ENCODE peak calls at places on chromosomes 13 and 19, in nine cellular contexts. P is GM23338, A is neural progenitor cell, M is GM23248, J is HCT116, F is PC-3, N is SK-N-SH, U is MM.1S, C is hepatocyte. B is an unnamed sample.

GRCh38 chr19:1315470-1316166 is 29.9 kb downstream of the EFNA2 start:
- DNase-seq in F (peak; percentile 50), P (peak; percentile 78), A (peak; percentile 77), J (peak; percentile 18), M (peak; percentile 75), N (peak; percentile 95), C (peak; percentile 76), U (peak; percentile 34), B (no peak)

GRCh38 chr19:6639439-6639838 is 30.5 kb downstream of the TNFSF14 start:
- DNase-seq in F (peak; percentile 63), C (no peak), P (no peak), M (peak; percentile 50), J (no peak), A (no peak), U (no peak), N (no peak), B (no peak)

GRCh38 chr13:45092668-45093067 is 27.6 kb upstream of the GTF2F2 start:
- DNase-seq in P (no peak), J (no peak), M (peak; percentile 54), F (peak; percentile 60), U (no peak), A (no peak), N (no peak), C (no peak), B (no peak)

GRCh38 chr13:27321619-27322385 is 51.2 kb downstream of the RASL11A start:
- DNase-seq in M (no peak), U (no peak), F (no peak), C (no peak), N (no peak), P (peak; percentile 30), A (no peak), J (no peak), B (no peak)

GRCh38 chr19:31543456-31543855 is 194.2 kb upstream of the TSHZ3 start:
- DNase-seq in A (no peak), N (no peak), P (no peak), M (no peak), J (no peak), U (no peak), C (no peak), F (no peak), B (no peak)

GRCh38 chr19:51096473-51097165 is 11.6 kb downstream of the CTU1 start:
- DNase-seq in C (no peak), M (peak; percentile 20), F (peak; percentile 47), J (peak; percentile 21), N (no peak), P (peak; percentile 57), A (peak; percentile 15), U (no peak), B (no peak)

GRCh38 chr19:1106841-1107654 is 3.3 kb downstream of the GPX4 start:
- DNase-seq in A (no peak), P (peak; percentile 62), U (no peak), J (no peak), F (peak; percentile 60), N (no peak), M (peak; percentile 82), C (peak; percentile 64), B (no peak)

GRCh38 chr13:79662882-79663281 is 181.9 kb downstream of the NDFIP2 start:
- DNase-seq in U (no peak), J (no peak), M (no peak), P (peak; percentile 11), A (no peak), C (no peak), N (no peak), F (peak; percentile 19), B (no peak)

GRCh38 chr19:22882797-22883196 is 50.7 kb downstream of the ZNF723 start:
- DNase-seq in A (peak; percentile 2), J (peak; percentile 3), C (peak; percentile 13), U (peak; percentile 17), M (peak; percentile 27), F (peak; percentile 68), N (peak; percentile 4), P (peak; percentile 78), B (peak; percentile 68)

GRCh38 chr19:46536391-46536790 is 40.7 kb upstream of the PNMA8B start:
- DNase-seq in U (no peak), N (no peak), M (no peak), A (no peak), J (no peak), F (no peak), P (no peak), C (no peak), B (no peak)

GRCh38 chr19:46542428-46543230 is 47.0 kb upstream of the PNMA8B start:
- DNase-seq in J (peak; percentile 86), M (peak; percentile 90), C (peak; percentile 96), N (peak; percentile 77), F (peak; percentile 89), P (peak; percentile 99), A (peak; percentile 97), U (peak; percentile 88), B (peak; percentile 88)

GRCh38 chr19:46533085-46534081 is 37.7 kb upstream of the PNMA8B start:
- DNase-seq in C (no peak), A (peak; percentile 69), N (peak; percentile 77), M (no peak), J (no peak), P (peak; percentile 70), U (no peak), F (no peak), B (no peak)

DNA sequence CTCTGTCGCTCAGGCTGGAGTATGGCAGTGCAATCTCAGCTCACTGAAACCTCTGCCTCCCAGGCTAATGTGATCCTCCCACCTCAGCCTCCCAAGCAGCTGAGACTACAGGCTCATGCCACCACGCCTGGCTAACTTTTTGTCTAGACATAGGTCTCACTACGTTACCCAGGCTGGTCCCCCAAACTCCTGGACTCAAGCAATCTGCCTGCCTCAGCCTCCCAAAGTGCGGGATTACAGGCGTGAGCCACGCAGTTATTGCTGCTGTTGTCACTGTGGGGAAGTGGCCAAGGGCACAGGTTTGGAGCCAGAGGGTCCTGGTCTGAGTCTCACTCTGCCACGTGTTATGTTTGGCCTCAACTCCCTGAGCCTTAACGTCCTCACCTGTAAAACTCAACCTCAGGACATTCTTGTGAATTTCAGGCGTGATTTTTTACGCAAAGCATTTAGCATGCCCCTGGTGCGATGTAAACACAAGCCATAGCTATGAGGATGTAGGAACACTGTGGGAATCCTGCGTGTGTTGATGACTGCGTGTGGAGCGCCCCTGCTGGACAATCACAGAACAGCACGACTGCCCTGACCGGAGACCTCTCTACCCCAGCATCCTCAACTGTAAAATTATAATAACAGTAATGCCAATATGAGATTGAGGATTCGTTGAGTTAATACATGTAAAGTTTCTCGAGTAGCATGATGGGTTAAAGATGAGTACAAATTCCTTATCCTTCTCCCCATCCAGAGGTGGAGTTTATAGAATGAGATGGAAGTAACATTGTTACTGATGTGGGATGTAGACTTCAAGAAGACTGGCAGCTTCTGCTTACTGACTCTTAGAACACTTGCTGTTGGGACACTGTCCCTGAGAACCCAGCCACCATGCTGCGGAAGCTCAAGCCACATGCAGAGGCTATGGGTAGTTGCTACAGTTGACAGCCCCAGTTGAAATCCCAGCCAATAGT is 41.8 kb upstream of the PNMA8B start:
- DNase-seq in U (peak; percentile 26), F (peak; percentile 54), A (peak; percentile 63), P (peak; percentile 79), M (peak; percentile 66), C (peak; percentile 59), J (no peak), N (peak; percentile 70), B (peak; percentile 56)
- TF ChIP-seq EZH2phosphoT487 in U (no peak), F (no peak), A (no peak), P (no peak), M (no peak), C (no peak), J (no peak), N (no peak), B (no peak)

GRCh38 chr13:57641071-57641470 is 9.5 kb downstream of the PCDH17 start:
- DNase-seq in N (no peak), C (no peak), P (no peak), F (no peak), M (no peak), J (no peak), U (no peak), A (no peak), B (no peak)
- H3K27ac ChIP-seq in N (no peak overlapping the region), C (no peak overlapping the region), P (no peak overlapping the region), F (no peak overlapping the region), M (no peak overlapping the region), J (no peak overlapping the region), U (no peak overlapping the region), A (no peak overlapping the region), B (no peak overlapping the region)

GRCh38 chr19:10797078-10797477 is 38.9 kb downstream of the TMED1 start:
- DNase-seq in P (no peak), A (no peak), U (no peak), J (no peak), F (no peak), M (no peak), N (no peak), C (no peak), B (no peak)
- H3K4me3 ChIP-seq in P (no peak overlapping the region), A (no peak overlapping the region), U (no peak overlapping the region), J (no peak overlapping the region), F (no peak overlapping the region), M (no peak overlapping the region), N (no peak overlapping the region), C (no peak overlapping the region), B (no peak overlapping the region)

GRCh38 chr19:47483800-47484690 is at the start of gene KPTN:
- DNase-seq in M (peak; percentile 95), N (peak; percentile 98), U (peak; percentile 88), J (peak; percentile 86), F (peak; percentile 80), C (peak; percentile 95), P (peak; percentile 96), A (peak; percentile 96), B (peak; percentile 94)

GRCh38 chr19:47485210-47485609 is 1.2 kb upstream of the KPTN start:
- DNase-seq in P (no peak), A (no peak), U (no peak), J (no peak), C (no peak), N (no peak), F (no peak), M (no peak), B (peak; percentile 85)

GRCh38 chr19:47481460-47482052 is 2.5 kb downstream of the KPTN start:
- DNase-seq in N (no peak), M (no peak), F (no peak), A (no peak), U (no peak), C (no peak), P (no peak), J (no peak), B (no peak)

GRCh38 chr19:47480658-47481057 is 3.4 kb downstream of the KPTN start:
- DNase-seq in J (no peak), F (no peak), C (no peak), A (no peak), U (no peak), N (no peak), P (no peak), M (no peak), B (no peak)

GRCh38 chr19:47483200-47483599 is 819 bp downstream of the KPTN start:
- DNase-seq in J (no peak), C (no peak), P (no peak), N (no peak), U (no peak), A (no peak), F (no peak), M (no peak), B (no peak)
- TF ChIP-seq EZH2phosphoT487 in J (no peak), C (no peak), P (no peak), N (no peak), U (no peak), A (no peak), F (no peak), M (no peak), B (no peak)

GRCh38 chr13:33676045-33676699 is 141.8 kb upstream of the RFC3 start:
- DNase-seq in U (no peak), C (no peak), N (no peak), F (peak; percentile 36), P (no peak), M (peak; percentile 39), J (no peak), A (no peak), B (no peak)
- H3K27ac ChIP-seq in U (no peak overlapping the region), C (peak overlapping the region; percentile 8), N (no peak overlapping the region), F (peak overlapping the region; percentile 4), P (no peak overlapping the region), M (no peak overlapping the region), J (no peak overlapping the region), A (no peak overlapping the region), B (no peak overlapping the region)